ENCODE peak calls at places on chromosomes 6 and 20, in ten cellular contexts. E, J, B, Y, S, V, G, W, M and Z are unnamed samples.

GRCh38 chr20:10696650-10697049 is 22.9 kb upstream of the JAG1 start:
- DNase-seq in E (peak), J (no peak), B (no peak), Y (no peak), S (no peak), V (no peak), G (no peak), W (no peak), M (peak), Z (peak)

GRCh38 chr20:58130574-58130973 is 97.9 kb downstream of the ANKRD60 start:
- DNase-seq in E (no peak), J (no peak), B (no peak), Y (peak), S (no peak), V (no peak), G (peak), W (no peak), M (no peak), Z (no peak)

GRCh38 chr6:108897371-108897770 is 49.1 kb downstream of the ARMC2 start:
- DNase-seq in E (peak), J (no peak), B (no peak), Y (peak), S (no peak), V (no peak), G (peak), W (no peak), M (no peak), Z (no peak)

GRCh38 chr6:22043284-22043962 is 253.4 kb downstream of the PRL start:
- DNase-seq in E (no peak), J (no peak), B (no peak), Y (no peak), S (no peak), V (no peak), G (no peak), W (no peak), M (no peak), Z (no peak)

GRCh38 chr20:8414611-8415274 is 282.7 kb downstream of the PLCB1 start:
- DNase-seq in E (no peak), J (no peak), B (no peak), Y (peak), S (no peak), V (peak), G (peak), W (no peak), M (no peak), Z (no peak)

GRCh38 chr6:11183761-11184362 is 48.6 kb downstream of the NEDD9 start:
- DNase-seq in E (no peak), J (no peak), B (no peak), Y (no peak), S (no peak), V (no peak), G (no peak), W (no peak), M (no peak), Z (no peak)

GRCh38 chr20:49846206-49846807 is 33.7 kb downstream of the SLC9A8 start:
- DNase-seq in E (peak), J (no peak), B (peak), Y (peak), S (peak), V (peak), G (peak), W (no peak), M (peak), Z (peak)

GRCh38 chr6:36912583-36912982 is 26.8 kb downstream of the C6orf89 start:
- DNase-seq in E (no peak), J (no peak), B (peak), Y (peak), S (peak), V (peak), G (peak), W (no peak), M (peak), Z (no peak)

GRCh38 chr20:19813839-19814238 is 55.8 kb downstream of the RIN2 start:
- DNase-seq in E (no peak), J (no peak), B (no peak), Y (no peak), S (no peak), V (no peak), G (peak), W (no peak), M (no peak), Z (no peak)

GRCh38 chr20:64053841-64054661 is 4.6 kb upstream of the SOX18 start:
- DNase-seq in E (no peak), J (no peak), B (no peak), Y (peak), S (no peak), V (no peak), G (no peak), W (no peak), M (peak), Z (peak)

GRCh38 chr6:113645986-113646385 is 211.2 kb upstream of the MARCKS start:
- DNase-seq in E (no peak), J (no peak), B (no peak), Y (no peak), S (no peak), V (no peak), G (no peak), W (no peak), M (no peak), Z (no peak)

GRCh38 chr6:142913511-142914047 is 31.4 kb downstream of the HIVEP2 start:
- DNase-seq in E (no peak), J (no peak), B (no peak), Y (no peak), S (peak), V (no peak), G (no peak), W (no peak), M (peak), Z (peak)

GRCh38 chr20:31927758-31928157 is 24.1 kb downstream of the PDRG1 start:
- DNase-seq in E (no peak), J (no peak), B (no peak), Y (no peak), S (no peak), V (no peak), G (no peak), W (no peak), M (no peak), Z (no peak)

GRCh38 chr20:47875302-47876025 is 90.2 kb upstream of the SULF2 start:
- DNase-seq in E (no peak), J (no peak), B (no peak), Y (no peak), S (no peak), V (no peak), G (peak), W (no peak), M (no peak), Z (no peak)

GRCh38 chr6:119896806-119897205 is 547.2 kb upstream of the MAN1A1 start:
- DNase-seq in E (no peak), J (no peak), B (no peak), Y (no peak), S (no peak), V (no peak), G (no peak), W (no peak), M (no peak), Z (no peak)

GRCh38 chr6:111486921-111487320 is 3.9 kb upstream of the REV3L start:
- DNase-seq in E (no peak), J (no peak), B (no peak), Y (no peak), S (no peak), V (no peak), G (no peak), W (no peak), M (no peak), Z (no peak)

GRCh38 chr6:52361347-52361944 is 505 bp upstream of the PAQR8 start:
- DNase-seq in E (peak), J (no peak), B (no peak), Y (peak), S (peak), V (no peak), G (peak), W (peak), M (no peak), Z (no peak)

GRCh38 chr6:100574836-100575235 is 110.1 kb upstream of the SIM1 start:
- DNase-seq in E (no peak), J (no peak), B (no peak), Y (no peak), S (no peak), V (no peak), G (no peak), W (no peak), M (no peak), Z (no peak)

GRCh38 chr20:57619053-57619831 is 984 bp downstream of the ZBP1 start:
- DNase-seq in E (no peak), J (no peak), B (no peak), Y (no peak), S (peak), V (no peak), G (no peak), W (no peak), M (peak), Z (peak)

GRCh38 chr6:170046786-170047626 is 243.9 kb downstream of the DLL1 start:
- DNase-seq in E (no peak), J (no peak), B (no peak), Y (no peak), S (no peak), V (no peak), G (no peak), W (no peak), M (no peak), Z (no peak)

GRCh38 chr20:47668313-47669156 is 116.7 kb downstream of the SULF2 start:
- DNase-seq in E (no peak), J (no peak), B (no peak), Y (no peak), S (no peak), V (no peak), G (no peak), W (no peak), M (no peak), Z (no peak)

GRCh38 chr20:8291873-8292272 is 159.8 kb downstream of the PLCB1 start:
- DNase-seq in E (no peak), J (no peak), B (peak), Y (peak), S (no peak), V (peak), G (peak), W (no peak), M (no peak), Z (no peak)

GRCh38 chr6:141195251-141195832 is 937.4 kb upstream of the GJE1 start:
- DNase-seq in E (peak), J (no peak), B (no peak), Y (no peak), S (no peak), V (no peak), G (no peak), W (no peak), M (no peak), Z (peak)

GRCh38 chr6:11500008-11500407 is 37.5 kb upstream of the TMEM170B start:
- DNase-seq in E (no peak), J (no peak), B (peak), Y (peak), S (no peak), V (peak), G (peak), W (no peak), M (no peak), Z (no peak)

GRCh38 chr6:157779705-157780604 is 43.1 kb upstream of the SNX9 start:
- DNase-seq in E (no peak), J (no peak), B (no peak), Y (no peak), S (no peak), V (no peak), G (no peak), W (no peak), M (no peak), Z (no peak)

GRCh38 chr6:25927177-25927576 is 3.3 kb downstream of the SLC17A2 start:
- DNase-seq in E (no peak), J (no peak), B (no peak), Y (no peak), S (no peak), V (no peak), G (no peak), W (no peak), M (no peak), Z (no peak)

GRCh38 chr6:162973975-162974374 is 246.2 kb downstream of the PACRG start:
- DNase-seq in E (no peak), J (no peak), B (no peak), Y (no peak), S (no peak), V (no peak), G (no peak), W (no peak), M (no peak), Z (no peak)

GRCh38 chr20:32574296-32575226 is 10.6 kb downstream of the NOL4L start:
- DNase-seq in E (peak), J (no peak), B (peak), Y (peak), S (peak), V (peak), G (peak), W (no peak), M (no peak), Z (no peak)